ENCODE peak calls at places on chromosomes 6 and 20, in seven cellular contexts. T is aorta; G is left ventricle myocardium inferior; P is tibial nerve; O is CD8-positive, alpha-beta memory T cell; C is adrenal gland; K is psoas muscle. U is an unnamed sample. For H3K36me3 and H3K9me3, the result is how much of the 10 kb centered on the place peaks cover.

GRCh38 chr6:107030151-107030550 is 2.2 kb downstream of the MTRES1 start:
- DNase-seq in T (no peak), G (no peak), P (no peak), O (no peak), C (no peak), K (no peak), U (no peak)

GRCh38 chr20:2599265-2600060 is 53.0 kb upstream of the NOP56 start:
- DNase-seq in T (no peak), G (no peak), P (no peak), O (no peak), C (no peak), K (no peak), U (no peak)

GRCh38 chr20:14637441-14637840 is 300.0 kb upstream of the FLRT3 start:
- DNase-seq in T (no peak), G (no peak), P (no peak), O (no peak), C (no peak), K (no peak), U (no peak)

GRCh38 chr6:39029156-39030011 is 19.2 kb upstream of the GLP1R start:
- DNase-seq in T (no peak), G (no peak), P (no peak), O (peak), C (no peak), K (no peak), U (peak)

GRCh38 chr6:142155895-142156757 is 9.1 kb downstream of the VTA1 start:
- DNase-seq in T (no peak), G (no peak), P (no peak), O (peak), C (no peak), K (no peak), U (no peak)

GRCh38 chr6:52065621-52066020 is 21.8 kb downstream of the PKHD1 start:
- DNase-seq in T (no peak), G (no peak), P (no peak), O (no peak), C (no peak), K (no peak), U (no peak)

GRCh38 chr20:49119972-49120371 is 68.2 kb downstream of the STAU1 start:
- DNase-seq in T (no peak), G (no peak), P (no peak), O (no peak), C (no peak), K (no peak), U (no peak)

GRCh38 chr6:44193307-44193910 is 23.3 kb upstream of the MYMX start:
- DNase-seq in T (no peak), G (no peak), P (no peak), O (no peak), C (no peak), K (no peak), U (no peak)

GRCh38 chr6:127178746-127179145 is 60.3 kb downstream of the RSPO3 start:
- DNase-seq in T (no peak), G (no peak), P (no peak), O (no peak), C (no peak), K (no peak), U (no peak)

GRCh38 chr6:115287467-115287866 is 773.2 kb downstream of the FRK start:
- DNase-seq in T (no peak), G (no peak), P (no peak), O (no peak), C (no peak), K (no peak), U (no peak)

GRCh38 chr6:23175391-23175790 is 606.0 kb downstream of the HDGFL1 start:
- DNase-seq in T (no peak), G (no peak), P (no peak), O (no peak), C (no peak), K (no peak), U (no peak)

GRCh38 chr6:21887301-21888185 is 294.0 kb downstream of the SOX4 start:
- DNase-seq in T (peak), G (peak), P (no peak), O (no peak), C (no peak), K (no peak), U (no peak)

GRCh38 chr6:52635049-52635577 is 35.8 kb upstream of the TMEM14A start:
- DNase-seq in T (no peak), G (no peak), P (no peak), O (no peak), C (no peak), K (no peak), U (no peak)

GRCh38 chr20:55456316-55456940 is 548.9 kb downstream of the CBLN4 start:
- DNase-seq in T (no peak), G (no peak), P (no peak), O (no peak), C (no peak), K (no peak), U (no peak)

GRCh38 chr6:6678185-6678671 is 89.7 kb downstream of the LY86 start:
- DNase-seq in T (no peak), G (no peak), P (no peak), O (no peak), C (no peak), K (no peak), U (no peak)

GRCh38 chr6:149896491-149896890 is 1.4 kb downstream of the RAET1E start:
- DNase-seq in T (peak), G (no peak), P (no peak), O (no peak), C (no peak), K (no peak), U (no peak)

GRCh38 chr6:20866038-20866437 is 331.8 kb downstream of the CDKAL1 start:
- DNase-seq in T (no peak), G (no peak), P (no peak), O (no peak), C (no peak), K (no peak), U (no peak)

GRCh38 chr6:132382630-132383175 is 18.6 kb downstream of the MOXD1 start:
- DNase-seq in T (no peak), G (no peak), P (no peak), O (no peak), C (no peak), K (no peak), U (no peak)

GRCh38 chr6:130313206-130313605 is 52.6 kb upstream of the TMEM200A start:
- DNase-seq in T (no peak), G (no peak), P (no peak), O (no peak), C (no peak), K (no peak), U (no peak)

GRCh38 chr6:22062807-22063408 is 233.9 kb downstream of the PRL start:
- DNase-seq in T (peak), G (no peak), P (no peak), O (peak), C (no peak), K (no peak), U (peak)

GRCh38 chr6:33620158-33620583 is 951 bp upstream of the ITPR3 start:
- DNase-seq in T (peak), G (no peak), P (peak), O (peak), C (peak), K (no peak), U (peak)

GRCh38 chr6:14804001-14804401 is 441.9 kb upstream of the JARID2 start:
- DNase-seq in T (no peak), G (no peak), P (no peak), O (no peak), C (no peak), K (no peak), U (no peak)

GRCh38 chr6:135182993-135183531 is 2.0 kb downstream of the MYB start:
- DNase-seq in T (no peak), G (no peak), P (no peak), O (peak), C (no peak), K (no peak), U (peak)

GRCh38 chr6:44624226-44624625 is 236.7 kb downstream of the CDC5L start:
- DNase-seq in T (no peak), G (no peak), P (no peak), O (no peak), C (no peak), K (no peak), U (no peak)

GRCh38 chr6:15309611-15310283 is 63.9 kb downstream of the JARID2 start:
- DNase-seq in T (no peak), G (no peak), P (no peak), O (no peak), C (no peak), K (no peak), U (no peak)

DNA sequence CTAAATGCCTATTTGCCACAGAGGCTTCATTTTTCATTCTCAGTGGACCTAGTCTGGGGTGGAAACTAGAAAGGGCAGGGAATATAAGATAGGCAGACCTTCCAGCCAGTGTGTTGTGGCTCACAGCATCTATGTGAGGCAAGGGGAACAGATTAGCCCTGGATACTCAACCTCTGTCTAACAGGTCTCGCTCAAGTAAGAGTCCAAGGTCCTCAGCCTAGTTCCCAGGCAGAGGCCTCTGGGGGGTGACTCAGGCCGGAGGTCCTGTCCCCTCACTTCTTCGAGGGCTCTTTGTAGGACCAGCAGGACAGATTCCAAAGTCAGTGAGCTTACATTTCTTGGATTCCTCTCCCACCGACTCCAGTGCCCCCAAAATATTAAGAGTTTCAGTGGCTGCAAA is 106.6 kb downstream of the ZMYND8 start:
- DNase-seq in T (no peak), G (no peak), P (no peak), O (no peak), C (no peak), K (no peak), U (no peak)
- H3K36me3 ChIP-seq in T (under half), G (half or more), P (under half), O (half or more), C (half or more), K (under half), U (half or more)

DNA sequence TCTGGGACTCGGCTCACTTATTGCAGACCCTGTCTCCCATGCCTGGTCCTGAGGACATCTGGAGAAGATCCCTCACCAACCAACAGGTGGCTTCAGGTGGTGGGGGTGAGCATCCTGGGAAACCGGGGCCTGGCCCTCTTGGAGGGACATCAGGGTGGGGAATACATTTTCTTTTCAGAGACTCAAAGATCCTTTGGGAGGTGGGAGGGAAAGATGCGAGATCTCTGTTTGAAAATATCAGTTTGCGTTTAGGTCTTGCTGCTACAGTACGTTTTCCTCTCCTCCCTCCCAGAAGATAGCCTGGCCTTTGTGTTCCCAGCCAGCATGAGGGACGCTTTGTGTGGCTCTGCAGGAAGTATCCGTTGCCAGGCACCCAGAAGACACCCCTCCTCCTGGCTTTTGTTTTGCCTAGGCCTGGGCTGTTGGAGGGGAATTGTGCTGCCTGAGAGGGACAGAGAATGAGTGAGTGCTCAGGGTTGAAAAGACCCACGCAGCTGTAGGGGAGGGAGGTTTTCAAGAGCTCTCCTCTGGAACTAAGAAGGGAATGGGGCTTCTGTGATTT is 21.8 kb upstream of the SLC2A12 start:
- DNase-seq in T (no peak), G (no peak), P (no peak), O (no peak), C (no peak), K (no peak), U (no peak)
- H3K27ac ChIP-seq in T (no peak), G (no peak), P (no peak), O (no peak), C (no peak), K (no peak), U (no peak)

GRCh38 chr6:164303092-164304007 is 888.8 kb downstream of the QKI start:
- DNase-seq in T (peak), G (peak), P (peak), O (no peak), C (peak), K (peak), U (no peak)
- H3K9me3 ChIP-seq in T (under half), G (under half), P (under half), O (under half), C (under half), K (under half), U (under half)

GRCh38 chr20:31781945-31782344 is 37.2 kb upstream of the MYLK2 start:
- DNase-seq in T (no peak), G (no peak), P (no peak), O (no peak), C (no peak), K (no peak), U (no peak)
- H3K36me3 ChIP-seq in T (under half), G (under half), P (under half), O (under half), C (under half), K (under half), U (under half)

GRCh38 chr20:57412347-57413029 is 21.3 kb downstream of the RBM38 start:
- DNase-seq in T (no peak), G (no peak), P (no peak), O (no peak), C (no peak), K (no peak), U (peak)

GRCh38 chr20:57409316-57409671 is 18.1 kb downstream of the RBM38 start:
- DNase-seq in T (no peak), G (no peak), P (no peak), O (no peak), C (no peak), K (no peak), U (peak)

GRCh38 chr20:57409672-57410397 is 18.6 kb downstream of the RBM38 start:
- DNase-seq in T (no peak), G (no peak), P (no peak), O (peak), C (peak), K (no peak), U (no peak)

GRCh38 chr20:57411406-57412283 is 20.4 kb downstream of the RBM38 start:
- DNase-seq in T (no peak), G (no peak), P (no peak), O (peak), C (no peak), K (no peak), U (peak)

DNA sequence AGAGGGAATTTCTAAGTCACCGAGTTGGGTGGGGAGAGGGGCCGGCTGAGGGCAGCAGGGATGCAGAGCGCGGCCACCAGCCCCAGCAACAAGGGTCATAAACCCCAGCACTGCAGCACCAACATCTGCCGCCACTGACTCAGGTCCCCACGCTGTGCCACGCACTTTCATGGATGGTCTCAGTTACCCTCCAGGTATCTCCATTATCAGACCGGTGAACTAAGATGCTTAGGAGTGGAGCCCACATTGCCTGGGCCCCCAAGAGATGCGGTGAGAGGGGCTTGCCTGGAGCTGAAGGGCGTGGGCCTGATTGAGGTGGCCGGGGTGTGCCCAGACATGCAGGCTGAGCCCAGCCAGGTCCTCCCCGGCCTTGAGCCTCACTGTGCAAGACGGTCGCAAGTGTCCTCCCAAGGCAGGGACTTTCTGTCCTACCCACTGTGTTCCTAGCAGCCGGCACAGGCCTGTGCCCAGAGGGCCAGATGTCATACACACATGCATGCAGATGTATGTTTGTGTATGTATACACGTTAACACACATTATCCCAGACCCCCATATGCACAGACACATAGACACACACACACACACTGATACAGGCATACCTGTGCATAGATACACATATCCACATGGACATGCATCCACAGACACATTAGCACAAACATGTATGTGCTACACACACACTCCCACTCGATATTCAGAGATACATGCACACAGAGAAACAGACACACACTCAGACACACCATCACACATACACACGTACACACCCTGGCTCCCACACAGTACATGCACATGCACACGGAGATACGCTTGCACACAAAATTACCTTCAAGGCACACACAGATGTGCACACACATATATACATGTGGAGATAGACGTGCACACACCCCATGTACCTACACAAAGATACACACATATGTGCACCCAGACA is 19.5 kb downstream of the RBM38 start:
- DNase-seq in T (no peak), G (no peak), P (no peak), O (peak), C (no peak), K (no peak), U (no peak)
- H3K27ac ChIP-seq in T (no peak), G (peak), P (no peak), O (peak), C (no peak), K (peak), U (no peak)

GRCh38 chr6:158334534-158334933 is 22.3 kb downstream of the TULP4 start:
- DNase-seq in T (no peak), G (no peak), P (no peak), O (no peak), C (no peak), K (no peak), U (no peak)

GRCh38 chr6:158338311-158339112 is 26.2 kb downstream of the TULP4 start:
- DNase-seq in T (no peak), G (no peak), P (no peak), O (no peak), C (no peak), K (no peak), U (no peak)

GRCh38 chr6:158344534-158344933 is 32.3 kb downstream of the TULP4 start:
- DNase-seq in T (no peak), G (no peak), P (no peak), O (no peak), C (no peak), K (no peak), U (no peak)

GRCh38 chr6:158337332-158337731 is 25.1 kb downstream of the TULP4 start:
- DNase-seq in T (no peak), G (no peak), P (no peak), O (no peak), C (no peak), K (no peak), U (no peak)

GRCh38 chr6:158340252-158340651 is 28.0 kb downstream of the TULP4 start:
- DNase-seq in T (no peak), G (no peak), P (no peak), O (no peak), C (no peak), K (no peak), U (no peak)
- H3K9me3 ChIP-seq in T (under half), G (under half), P (under half), O (under half), C (under half), K (under half), U (under half)

DNA sequence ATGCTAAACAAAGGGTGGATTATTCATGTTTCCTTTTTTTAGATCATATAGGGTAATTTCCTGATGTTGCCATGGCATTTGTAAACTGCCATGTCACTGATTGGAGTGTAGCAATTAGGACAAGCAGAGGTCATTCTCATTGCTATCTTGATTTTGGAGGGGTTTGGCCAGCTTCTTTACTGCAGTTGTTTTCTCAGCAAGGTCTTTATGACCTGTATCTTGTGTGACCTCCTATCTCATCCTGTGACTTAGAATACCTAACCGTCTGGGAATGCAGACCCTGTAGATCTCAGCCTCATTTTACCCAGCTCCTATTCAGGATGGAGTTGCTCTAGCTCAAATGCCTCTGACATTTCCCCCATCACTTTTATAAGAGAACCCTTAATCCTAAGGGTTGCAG is 53.6 kb downstream of the CDS2 start:
- DNase-seq in T (no peak), G (no peak), P (no peak), O (no peak), C (no peak), K (no peak), U (no peak)
- H3K36me3 ChIP-seq in T (under half), G (half or more), P (under half), O (under half), C (under half), K (under half), U (under half)

GRCh38 chr6:144156334-144156733 is 6.0 kb downstream of the STX11 start:
- DNase-seq in T (no peak), G (no peak), P (no peak), O (no peak), C (no peak), K (no peak), U (no peak)

GRCh38 chr6:144155529-144155928 is 5.2 kb downstream of the STX11 start:
- DNase-seq in T (no peak), G (no peak), P (no peak), O (no peak), C (no peak), K (no peak), U (no peak)

GRCh38 chr6:144158133-144158532 is 7.8 kb downstream of the STX11 start:
- DNase-seq in T (no peak), G (peak), P (peak), O (no peak), C (peak), K (peak), U (no peak)

GRCh38 chr6:144159231-144159630 is 8.9 kb downstream of the STX11 start:
- DNase-seq in T (no peak), G (no peak), P (no peak), O (no peak), C (no peak), K (no peak), U (no peak)

GRCh38 chr6:144156991-144157390 is 6.7 kb downstream of the STX11 start:
- DNase-seq in T (no peak), G (no peak), P (no peak), O (no peak), C (no peak), K (no peak), U (no peak)
- H3K27ac ChIP-seq in T (no peak), G (peak), P (no peak), O (no peak), C (no peak), K (no peak), U (peak)

U was measured in left lung.